ENCODE peak calls at places on chromosomes 11 and 22, in four cellular contexts. P, K, O and S are unnamed samples.

GRCh38 chr11:123413636-123414035 is 16.4 kb upstream of the GRAMD1B start:
- DNase-seq in P (peak; percentile 12), K (no peak), O (no peak), S (no peak)

GRCh38 chr11:72230764-72231365 is 6.3 kb downstream of the INPPL1 start:
- DNase-seq in P (no peak), K (no peak), O (no peak), S (no peak)

GRCh38 chr11:83566948-83567347 is 280.8 kb upstream of the CCDC90B start:
- DNase-seq in P (peak; percentile 49), K (no peak), O (no peak), S (no peak)

GRCh38 chr11:21612326-21612725 is 580.6 kb upstream of the ANO5 start:
- DNase-seq in P (no peak), K (no peak), O (no peak), S (no peak)

GRCh38 chr11:125923012-125923579 is 18.8 kb downstream of the DDX25 start:
- DNase-seq in P (peak; percentile 82), K (peak; percentile 92), O (peak; percentile 43), S (no peak)

GRCh38 chr11:117094776-117095175 is 3.5 kb downstream of the SIK3 start:
- DNase-seq in P (peak; percentile 47), K (peak; percentile 34), O (no peak), S (no peak)

GRCh38 chr11:125551835-125552342 is 17.4 kb upstream of the EI24 start:
- DNase-seq in P (no peak), K (no peak), O (no peak), S (no peak)

GRCh38 chr11:88402192-88402715 is 64.7 kb upstream of the CTSC start:
- DNase-seq in P (peak; percentile 34), K (no peak), O (no peak), S (no peak)

GRCh38 chr11:103494491-103494890 is 385.3 kb downstream of the DYNC2H1 start:
- DNase-seq in P (peak; percentile 41), K (no peak), O (no peak), S (no peak)

GRCh38 chr22:26394787-26395186 is 34.3 kb upstream of the ASPHD2 start:
- DNase-seq in P (no peak), K (peak; percentile 66), O (no peak), S (no peak)

GRCh38 chr11:37786214-37786755 is 1188.2 kb upstream of the RAG2 start:
- DNase-seq in P (no peak), K (no peak), O (no peak), S (no peak)

GRCh38 chr22:19085233-19086043 is 36.8 kb downstream of the DGCR2 start:
- DNase-seq in P (peak; percentile 71), K (peak; percentile 37), O (no peak), S (no peak)

GRCh38 chr11:94727766-94728165 is 40.4 kb upstream of the AMOTL1 start:
- DNase-seq in P (no peak), K (no peak), O (no peak), S (no peak)

GRCh38 chr11:69920500-69921428 is 101.5 kb upstream of the FGF3 start:
- DNase-seq in P (no peak), K (no peak), O (no peak), S (peak; percentile 70)

GRCh38 chr11:11366793-11367192 is 13.7 kb upstream of the CSNK2A3 start:
- DNase-seq in P (no peak), K (no peak), O (no peak), S (no peak)

GRCh38 chr11:134120921-134121526 is 52.2 kb downstream of the JAM3 start:
- DNase-seq in P (peak; percentile 71), K (no peak), O (no peak), S (peak; percentile 55)

GRCh38 chr22:28249402-28249801 is 330.3 kb upstream of the PITPNB start:
- DNase-seq in P (no peak), K (no peak), O (no peak), S (no peak)

GRCh38 chr11:70085815-70086769 is 8.0 kb downstream of the ANO1 start:
- DNase-seq in P (no peak), K (peak; percentile 34), O (peak; percentile 71), S (no peak)

GRCh38 chr11:59792507-59792906 is 18.1 kb downstream of the MRPL16 start:
- DNase-seq in P (no peak), K (no peak), O (no peak), S (no peak)

GRCh38 chr11:47768090-47768620 is 1.0 kb upstream of the FNBP4 start:
- DNase-seq in P (peak; percentile 83), K (peak; percentile 65), O (peak; percentile 55), S (peak; percentile 82)

GRCh38 chr11:113626736-113627135 is 79.4 kb downstream of the TMPRSS5 start:
- DNase-seq in P (peak; percentile 42), K (no peak), O (no peak), S (no peak)

GRCh38 chr11:47714554-47715081 is 551 bp downstream of the AGBL2 start:
- DNase-seq in P (peak; percentile 39), K (peak; percentile 48), O (no peak), S (no peak)

GRCh38 chr11:72411623-72412532 is 22.5 kb downstream of the CLPB start:
- DNase-seq in P (no peak), K (no peak), O (no peak), S (no peak)

GRCh38 chr11:12629601-12630313 is 44.5 kb upstream of the TEAD1 start:
- DNase-seq in P (no peak), K (no peak), O (no peak), S (no peak)